ENCODE peak calls at places on chromosome 4, in eight cellular contexts. K is HCT116, J is endothelial cell of umbilical vein, X is MM.1S, D is PC-3, U is IMR-90, A is fibroblast of lung, M is A549. H is an unnamed sample.
A peak's percentile ranks its signal among the peaks of the same experiment; 100 is the strongest.

GRCh38 chr4:126051709-126052424 is 737.1 kb downstream of the FAT4 start:
- DNase-seq in K (no peak), J (peak; percentile 60), X (no peak), D (peak; percentile 20), U (peak; percentile 84), A (peak; percentile 95), M (no peak), H (peak; percentile 76)

GRCh38 chr4:187565416-187565815 is 430.2 kb upstream of the ZFP42 start:
- DNase-seq in K (no peak), J (no peak), X (no peak), D (no peak), U (no peak), A (no peak), M (no peak), H (no peak)

GRCh38 chr4:68368566-68369473 is 18.9 kb upstream of the YTHDC1 start:
- DNase-seq in K (no peak), J (no peak), X (no peak), D (peak; percentile 95), U (peak; percentile 69), A (peak; percentile 31), M (peak; percentile 16), H (peak; percentile 91)

GRCh38 chr4:54165438-54165837 is 63.7 kb upstream of the PDGFRA start:
- DNase-seq in K (peak; percentile 36), J (no peak), X (no peak), D (peak; percentile 91), U (peak; percentile 96), A (peak; percentile 86), M (no peak), H (peak; percentile 93)

GRCh38 chr4:40971346-40971745 is 221.6 kb downstream of the NSUN7 start:
- DNase-seq in K (no peak), J (no peak), X (no peak), D (no peak), U (no peak), A (no peak), M (no peak), H (no peak)

GRCh38 chr4:83536649-83537352 is 893 bp downstream of the GPAT3 start:
- DNase-seq in K (no peak), J (no peak), X (no peak), D (no peak), U (no peak), A (no peak), M (no peak), H (peak; percentile 18)

GRCh38 chr4:122716825-122717448 is 15.6 kb upstream of the BBS12 start:
- DNase-seq in K (peak; percentile 67), J (peak; percentile 65), X (peak; percentile 76), D (peak; percentile 76), U (peak; percentile 63), A (peak; percentile 75), M (peak; percentile 70), H (peak; percentile 74)

GRCh38 chr4:73653695-73654106 is 33.5 kb upstream of the RASSF6 start:
- DNase-seq in K (peak; percentile 33), J (peak; percentile 91), X (peak; percentile 85), D (peak; percentile 90), U (peak; percentile 62), A (peak; percentile 74), M (peak; percentile 34), H (peak; percentile 73)

GRCh38 chr4:835148-836002 is 9.4 kb upstream of the CPLX1 start:
- DNase-seq in K (no peak), J (no peak), X (no peak), D (no peak), U (no peak), A (no peak), M (no peak), H (no peak)

GRCh38 chr4:67712650-67713530 is 11.9 kb upstream of the UBA6 start:
- DNase-seq in K (no peak), J (no peak), X (no peak), D (no peak), U (no peak), A (no peak), M (no peak), H (no peak)

GRCh38 chr4:1113311-1114009 is at the start of gene RNF212:
- DNase-seq in K (no peak), J (peak; percentile 23), X (no peak), D (no peak), U (no peak), A (no peak), M (peak; percentile 18), H (peak; percentile 61)

GRCh38 chr4:105637409-105638258 is 70.9 kb downstream of the INTS12 start:
- DNase-seq in K (no peak), J (peak; percentile 9), X (peak; percentile 94), D (no peak), U (peak; percentile 3), A (peak; percentile 68), M (no peak), H (peak; percentile 10)

GRCh38 chr4:67725132-67725531 is 24.2 kb upstream of the UBA6 start:
- DNase-seq in K (no peak), J (no peak), X (no peak), D (peak; percentile 46), U (no peak), A (no peak), M (no peak), H (no peak)

GRCh38 chr4:64777286-64777685 is 368.0 kb upstream of the TECRL start:
- DNase-seq in K (no peak), J (no peak), X (no peak), D (peak; percentile 7), U (no peak), A (no peak), M (no peak), H (no peak)

GRCh38 chr4:53490965-53491622 is 100.2 kb downstream of the LNX1 start:
- DNase-seq in K (peak; percentile 27), J (peak; percentile 85), X (peak; percentile 52), D (peak; percentile 87), U (peak; percentile 93), A (peak; percentile 95), M (peak; percentile 46), H (peak; percentile 90)

GRCh38 chr4:168848977-168849687 is 160.9 kb downstream of the CBR4 start:
- DNase-seq in K (no peak), J (peak; percentile 71), X (no peak), D (no peak), U (peak; percentile 59), A (no peak), M (no peak), H (peak; percentile 32)
- H3K4me2 ChIP-seq in K (no peak overlapping the region), J (peak overlapping the region; percentile 38), X (no peak overlapping the region), D (no peak overlapping the region), U (peak overlapping the region; percentile 91), A (peak overlapping the region; percentile 89), M (peak overlapping the region; percentile 66), H (peak overlapping the region; percentile 84)

GRCh38 chr4:81509822-81510221 is 38.1 kb upstream of the RASGEF1B start:
- DNase-seq in K (no peak), J (no peak), X (peak; percentile 82), D (no peak), U (no peak), A (no peak), M (no peak), H (no peak)
- H3K4me2 ChIP-seq in K (no peak overlapping the region), J (no peak overlapping the region), X (peak overlapping the region; percentile 50), D (no peak overlapping the region), U (no peak overlapping the region), A (no peak overlapping the region), M (no peak overlapping the region), H (no peak overlapping the region)

GRCh38 chr4:7414736-7415510 is 19.8 kb downstream of the PSAPL1 start:
- DNase-seq in K (no peak), J (no peak), X (no peak), D (no peak), U (no peak), A (no peak), M (no peak), H (no peak)
- H3K4me2 ChIP-seq in K (no peak overlapping the region), J (no peak overlapping the region), X (no peak overlapping the region), D (no peak overlapping the region), U (no peak overlapping the region), A (no peak overlapping the region), M (no peak overlapping the region), H (no peak overlapping the region)

GRCh38 chr4:34720563-34720962 is 1523.8 kb downstream of the ARAP2 start:
- DNase-seq in K (peak; percentile 27), J (peak; percentile 2), X (peak; percentile 47), D (peak; percentile 55), U (peak; percentile 24), A (peak; percentile 77), M (peak; percentile 3), H (peak; percentile 60)
- H3K4me2 ChIP-seq in K (no peak overlapping the region), J (no peak overlapping the region), X (no peak overlapping the region), D (no peak overlapping the region), U (no peak overlapping the region), A (no peak overlapping the region), M (no peak overlapping the region), H (no peak overlapping the region)

DNA sequence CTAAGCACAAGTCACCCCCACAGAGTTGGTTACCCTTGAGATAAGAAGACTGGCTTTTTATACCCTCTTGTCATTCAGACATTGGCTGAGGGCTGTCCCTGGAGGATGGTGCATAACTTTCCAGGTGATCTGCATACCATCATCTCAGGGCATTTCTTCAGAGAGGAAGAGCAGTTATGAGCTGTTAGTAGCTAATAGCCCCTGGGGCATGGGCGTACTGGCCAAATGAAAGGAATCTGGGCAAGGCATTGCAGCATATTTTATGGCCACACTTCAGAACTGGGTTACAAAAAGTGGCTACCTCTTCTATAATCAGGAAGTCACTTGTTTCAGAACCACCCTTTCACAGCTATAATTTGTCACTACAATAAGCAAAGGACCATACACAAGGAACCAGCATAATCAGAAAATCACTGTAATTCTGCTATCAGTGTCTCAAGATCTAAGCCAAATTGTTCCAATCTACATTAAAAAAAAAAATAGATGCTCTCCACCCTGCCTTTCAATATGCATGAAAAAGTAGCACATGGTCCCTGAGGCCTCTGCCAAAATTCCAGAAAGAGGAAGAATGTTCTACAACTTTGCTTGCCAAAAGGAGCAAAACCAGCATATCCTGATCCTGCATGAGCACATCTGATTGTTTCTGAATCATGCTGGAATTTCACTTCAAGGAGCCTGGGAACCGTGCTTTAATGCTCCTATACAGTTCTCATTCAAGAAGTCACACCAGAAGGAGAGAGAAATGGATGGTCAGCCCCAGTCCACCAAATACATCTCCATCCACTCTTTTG is 92.0 kb downstream of the TMEM144 start:
- DNase-seq in K (no peak), J (peak; percentile 76), X (no peak), D (peak; percentile 74), U (peak; percentile 80), A (peak; percentile 69), M (no peak), H (peak; percentile 82)
- H3K4me2 ChIP-seq in K (no peak overlapping the region), J (no peak overlapping the region), X (no peak overlapping the region), D (no peak overlapping the region), U (no peak overlapping the region), A (no peak overlapping the region), M (no peak overlapping the region), H (peak overlapping the region; percentile 5)

DNA sequence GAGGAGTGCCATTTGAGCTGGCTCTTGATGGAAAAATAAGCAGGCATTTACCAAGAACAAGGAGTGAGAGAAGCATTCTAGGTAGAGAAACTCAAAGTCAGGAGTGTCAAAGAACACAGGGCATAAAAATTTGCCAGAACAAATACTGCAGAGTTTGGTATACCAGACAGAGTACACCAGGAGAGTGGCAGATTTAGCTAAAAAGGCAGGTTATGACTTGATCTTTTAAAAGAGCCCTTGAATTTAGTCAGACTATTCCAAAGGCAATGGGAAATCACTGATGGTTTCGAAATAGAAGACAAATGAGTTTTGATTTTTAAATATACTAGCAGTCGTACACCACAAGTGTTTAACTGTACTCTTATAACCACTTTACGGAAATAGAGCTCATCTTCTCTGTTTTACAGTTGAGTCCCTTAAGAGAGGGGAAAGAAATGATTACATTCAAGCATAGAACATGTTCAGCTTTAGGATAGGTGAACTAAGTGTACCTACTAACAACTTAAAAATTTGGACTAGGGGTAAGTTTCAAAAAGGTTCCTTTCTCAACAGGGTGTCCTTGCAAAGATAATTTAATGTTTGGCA is 10.2 kb downstream of the UBE2D3 start:
- DNase-seq in K (no peak), J (no peak), X (no peak), D (no peak), U (no peak), A (peak; percentile 31), M (no peak), H (no peak)
- H3K4me2 ChIP-seq in K (peak overlapping the region; percentile 20), J (no peak overlapping the region), X (no peak overlapping the region), D (peak overlapping the region; percentile 58), U (peak overlapping the region; percentile 38), A (peak overlapping the region; percentile 29), M (peak overlapping the region; percentile 91), H (peak overlapping the region; percentile 70)